ENCODE peak calls at places on chromosomes 6 and 20, in seven cellular contexts. One of them, this sample, is unnamed.

GRCh38 chr6:5173862-5174643 is 86.7 kb downstream of the LYRM4 start:
- DNase-seq in tibial artery: no peak
- DNase-seq in neural crest cell: no peak
- DNase-seq in fibroblast of mammary gland: no peak
- DNase-seq in Caco-2: no peak
- DNase-seq in choroid plexus epithelial cell: peak
- DNase-seq in AG09319: no peak
- DNase-seq in this sample: no peak

GRCh38 chr20:19370076-19371075 is 157.9 kb downstream of the SLC24A3 start:
- DNase-seq in tibial artery: no peak
- DNase-seq in Caco-2: no peak
- DNase-seq in choroid plexus epithelial cell: no peak
- DNase-seq in fibroblast of mammary gland: no peak
- DNase-seq in neural crest cell: no peak
- DNase-seq in AG09319: no peak
- DNase-seq in this sample: no peak

GRCh38 chr20:8640461-8640860 is 428.4 kb upstream of the PLCB4 start:
- DNase-seq in choroid plexus epithelial cell: no peak
- DNase-seq in AG09319: no peak
- DNase-seq in Caco-2: no peak
- DNase-seq in tibial artery: no peak
- DNase-seq in neural crest cell: no peak
- DNase-seq in fibroblast of mammary gland: no peak
- DNase-seq in this sample: no peak

GRCh38 chr20:36926653-36927200 is 24.8 kb downstream of the SAMHD1 start:
- DNase-seq in fibroblast of mammary gland: no peak
- DNase-seq in neural crest cell: no peak
- DNase-seq in choroid plexus epithelial cell: no peak
- DNase-seq in Caco-2: no peak
- DNase-seq in AG09319: no peak
- DNase-seq in tibial artery: no peak
- DNase-seq in this sample: no peak

GRCh38 chr6:95548188-95548837 is 29.0 kb upstream of the MANEA start:
- DNase-seq in Caco-2: no peak
- DNase-seq in choroid plexus epithelial cell: no peak
- DNase-seq in neural crest cell: no peak
- DNase-seq in tibial artery: no peak
- DNase-seq in AG09319: no peak
- DNase-seq in fibroblast of mammary gland: no peak
- DNase-seq in this sample: no peak

GRCh38 chr6:128742900-128743299 is 140.0 kb upstream of the LAMA2 start:
- DNase-seq in fibroblast of mammary gland: no peak
- DNase-seq in choroid plexus epithelial cell: no peak
- DNase-seq in Caco-2: no peak
- DNase-seq in tibial artery: no peak
- DNase-seq in AG09319: no peak
- DNase-seq in neural crest cell: no peak
- DNase-seq in this sample: no peak

GRCh38 chr6:70823651-70824050 is 133.2 kb downstream of the B3GAT2 start:
- DNase-seq in fibroblast of mammary gland: no peak
- DNase-seq in neural crest cell: no peak
- DNase-seq in Caco-2: no peak
- DNase-seq in tibial artery: no peak
- DNase-seq in choroid plexus epithelial cell: no peak
- DNase-seq in AG09319: no peak
- DNase-seq in this sample: no peak

GRCh38 chr20:22905667-22906066 is 129.4 kb upstream of the SSTR4 start:
- DNase-seq in AG09319: peak
- DNase-seq in choroid plexus epithelial cell: peak
- DNase-seq in fibroblast of mammary gland: peak
- DNase-seq in tibial artery: peak
- DNase-seq in Caco-2: no peak
- DNase-seq in neural crest cell: no peak
- DNase-seq in this sample: peak

GRCh38 chr6:98947411-98948292 is at the start of gene FBXL4:
- DNase-seq in choroid plexus epithelial cell: peak
- DNase-seq in AG09319: peak
- DNase-seq in fibroblast of mammary gland: peak
- DNase-seq in neural crest cell: peak
- DNase-seq in Caco-2: peak
- DNase-seq in tibial artery: peak
- DNase-seq in this sample: peak

GRCh38 chr20:21191839-21192238 is 66.0 kb downstream of the KIZ start:
- DNase-seq in AG09319: no peak
- DNase-seq in Caco-2: no peak
- DNase-seq in neural crest cell: peak
- DNase-seq in fibroblast of mammary gland: no peak
- DNase-seq in choroid plexus epithelial cell: peak
- DNase-seq in tibial artery: no peak
- DNase-seq in this sample: peak

GRCh38 chr6:65402564-65402963 is 304.5 kb downstream of the EYS start:
- DNase-seq in fibroblast of mammary gland: no peak
- DNase-seq in tibial artery: no peak
- DNase-seq in neural crest cell: no peak
- DNase-seq in choroid plexus epithelial cell: no peak
- DNase-seq in AG09319: no peak
- DNase-seq in Caco-2: no peak
- DNase-seq in this sample: no peak

GRCh38 chr6:89716532-89716931 is 78.0 kb upstream of the LYRM2 start:
- DNase-seq in neural crest cell: no peak
- DNase-seq in tibial artery: no peak
- DNase-seq in choroid plexus epithelial cell: no peak
- DNase-seq in AG09319: no peak
- DNase-seq in Caco-2: no peak
- DNase-seq in fibroblast of mammary gland: no peak
- DNase-seq in this sample: no peak

GRCh38 chr20:20463933-20464374 is 96.0 kb downstream of the INSM1 start:
- DNase-seq in choroid plexus epithelial cell: peak
- DNase-seq in tibial artery: no peak
- DNase-seq in fibroblast of mammary gland: no peak
- DNase-seq in AG09319: no peak
- DNase-seq in Caco-2: no peak
- DNase-seq in neural crest cell: peak
- DNase-seq in this sample: peak

GRCh38 chr6:157068691-157069228 is 254.6 kb downstream of the TMEM242 start:
- DNase-seq in neural crest cell: no peak
- DNase-seq in tibial artery: no peak
- DNase-seq in AG09319: no peak
- DNase-seq in Caco-2: no peak
- DNase-seq in fibroblast of mammary gland: peak
- DNase-seq in choroid plexus epithelial cell: peak
- DNase-seq in this sample: peak

GRCh38 chr6:117602899-117603588 is 733 bp upstream of the GOPC start:
- DNase-seq in tibial artery: no peak
- DNase-seq in fibroblast of mammary gland: no peak
- DNase-seq in AG09319: no peak
- DNase-seq in Caco-2: no peak
- DNase-seq in choroid plexus epithelial cell: no peak
- DNase-seq in neural crest cell: no peak
- DNase-seq in this sample: no peak

GRCh38 chr6:165426892-165427291 is 117.5 kb upstream of the C6orf118 start:
- DNase-seq in neural crest cell: no peak
- DNase-seq in Caco-2: no peak
- DNase-seq in tibial artery: no peak
- DNase-seq in choroid plexus epithelial cell: no peak
- DNase-seq in AG09319: no peak
- DNase-seq in fibroblast of mammary gland: no peak
- DNase-seq in this sample: no peak

GRCh38 chr6:143695106-143696059 is 17.6 kb downstream of the PHACTR2 start:
- DNase-seq in AG09319: no peak
- DNase-seq in choroid plexus epithelial cell: no peak
- DNase-seq in fibroblast of mammary gland: no peak
- DNase-seq in tibial artery: no peak
- DNase-seq in Caco-2: no peak
- DNase-seq in neural crest cell: no peak
- DNase-seq in this sample: no peak

GRCh38 chr20:37276494-37277252 is 12.8 kb upstream of the MANBAL start:
- DNase-seq in fibroblast of mammary gland: peak
- DNase-seq in tibial artery: peak
- DNase-seq in choroid plexus epithelial cell: peak
- DNase-seq in Caco-2: peak
- DNase-seq in AG09319: peak
- DNase-seq in neural crest cell: no peak
- DNase-seq in this sample: peak

GRCh38 chr6:90429713-90430112 is 133.1 kb upstream of the BACH2 start:
- DNase-seq in neural crest cell: no peak
- DNase-seq in tibial artery: no peak
- DNase-seq in AG09319: no peak
- DNase-seq in Caco-2: no peak
- DNase-seq in choroid plexus epithelial cell: peak
- DNase-seq in fibroblast of mammary gland: peak
- DNase-seq in this sample: no peak

GRCh38 chr20:62569615-62570014 is 72.7 kb upstream of the SLCO4A1 start:
- DNase-seq in tibial artery: no peak
- DNase-seq in neural crest cell: no peak
- DNase-seq in Caco-2: no peak
- DNase-seq in fibroblast of mammary gland: no peak
- DNase-seq in choroid plexus epithelial cell: no peak
- DNase-seq in AG09319: no peak
- DNase-seq in this sample: no peak
- TF ChIP-seq CTCF in tibial artery: no peak
- TF ChIP-seq CTCF in neural crest cell: no peak
- TF ChIP-seq CTCF in Caco-2: no peak
- TF ChIP-seq CTCF in fibroblast of mammary gland: no peak
- TF ChIP-seq CTCF in choroid plexus epithelial cell: no peak
- TF ChIP-seq CTCF in AG09319: no peak
- TF ChIP-seq CTCF in this sample: no peak

GRCh38 chr6:106113256-106113954 is 27.3 kb downstream of the PRDM1 start:
- DNase-seq in AG09319: no peak
- DNase-seq in tibial artery: no peak
- DNase-seq in neural crest cell: no peak
- DNase-seq in Caco-2: no peak
- DNase-seq in choroid plexus epithelial cell: no peak
- DNase-seq in fibroblast of mammary gland: no peak
- DNase-seq in this sample: no peak

GRCh38 chr6:106110167-106110826 is 24.2 kb downstream of the PRDM1 start:
- DNase-seq in Caco-2: no peak
- DNase-seq in neural crest cell: no peak
- DNase-seq in choroid plexus epithelial cell: no peak
- DNase-seq in AG09319: no peak
- DNase-seq in fibroblast of mammary gland: no peak
- DNase-seq in tibial artery: no peak
- DNase-seq in this sample: no peak

GRCh38 chr6:106114492-106114891 is 28.4 kb downstream of the PRDM1 start:
- DNase-seq in AG09319: no peak
- DNase-seq in neural crest cell: no peak
- DNase-seq in Caco-2: no peak
- DNase-seq in choroid plexus epithelial cell: no peak
- DNase-seq in tibial artery: no peak
- DNase-seq in fibroblast of mammary gland: no peak
- DNase-seq in this sample: no peak

GRCh38 chr6:106115231-106115630 is 29.1 kb downstream of the PRDM1 start:
- DNase-seq in choroid plexus epithelial cell: no peak
- DNase-seq in Caco-2: no peak
- DNase-seq in AG09319: no peak
- DNase-seq in neural crest cell: no peak
- DNase-seq in fibroblast of mammary gland: no peak
- DNase-seq in tibial artery: no peak
- DNase-seq in this sample: no peak

DNA sequence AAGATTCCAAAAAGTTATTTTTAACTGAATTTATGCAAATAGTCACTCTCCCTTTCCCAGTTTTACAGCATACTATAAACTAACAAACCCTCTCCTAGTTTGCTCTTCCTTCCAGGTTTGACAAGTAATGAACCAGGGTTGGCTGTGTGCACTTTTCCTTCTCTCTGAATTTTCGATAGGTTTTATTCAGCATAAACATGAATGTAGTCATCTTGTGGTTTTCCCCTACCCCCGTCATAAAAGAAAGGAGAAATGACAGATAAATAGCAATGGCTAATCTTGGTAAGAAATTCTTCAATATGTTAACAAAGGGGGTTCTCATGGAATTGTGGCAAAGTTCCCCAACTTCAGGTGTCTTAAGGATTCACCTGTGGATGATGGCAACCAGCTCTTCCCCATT is 26.3 kb downstream of the PRDM1 start:
- DNase-seq in choroid plexus epithelial cell: no peak
- DNase-seq in AG09319: no peak
- DNase-seq in tibial artery: no peak
- DNase-seq in Caco-2: no peak
- DNase-seq in fibroblast of mammary gland: no peak
- DNase-seq in neural crest cell: no peak
- DNase-seq in this sample: no peak
- TF ChIP-seq CTCF in choroid plexus epithelial cell: no peak
- TF ChIP-seq CTCF in AG09319: no peak
- TF ChIP-seq CTCF in tibial artery: no peak
- TF ChIP-seq CTCF in Caco-2: no peak
- TF ChIP-seq CTCF in fibroblast of mammary gland: no peak
- TF ChIP-seq CTCF in neural crest cell: no peak
- TF ChIP-seq CTCF in this sample: no peak

DNA sequence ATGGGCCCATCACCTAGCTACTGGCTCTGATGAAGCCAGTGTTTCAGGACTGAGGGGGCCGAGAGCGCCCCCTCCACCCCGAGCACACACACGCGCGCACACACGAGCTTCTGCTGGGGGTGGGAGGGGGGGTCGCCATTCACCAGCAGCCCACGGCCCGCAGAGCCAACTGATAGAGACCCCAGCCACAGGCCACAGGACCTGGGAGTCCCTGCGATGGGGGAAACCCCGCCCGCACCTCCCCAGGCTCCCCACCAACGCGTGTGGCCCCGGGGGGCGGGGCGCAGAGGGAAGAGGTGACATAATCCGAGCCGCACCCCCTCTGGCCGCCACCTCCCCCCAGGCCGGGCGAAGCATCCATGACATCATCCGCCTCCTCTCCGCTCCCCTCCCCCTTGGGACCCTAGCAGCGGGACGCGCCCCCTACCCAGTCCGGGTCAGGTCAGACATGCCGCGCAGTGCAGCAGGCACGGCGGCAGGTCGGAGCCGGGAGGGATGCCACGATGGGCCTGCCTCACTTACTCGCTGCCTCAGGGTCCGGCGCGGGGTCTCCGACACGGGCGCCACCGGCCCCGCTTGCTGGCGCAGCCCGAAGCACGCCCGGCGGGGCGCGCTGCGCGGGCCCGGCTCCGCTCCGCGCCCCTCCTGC is at the start of gene LZTS3:
- DNase-seq in AG09319: no peak
- DNase-seq in Caco-2: peak
- DNase-seq in neural crest cell: peak
- DNase-seq in fibroblast of mammary gland: peak
- DNase-seq in tibial artery: peak
- DNase-seq in choroid plexus epithelial cell: peak
- DNase-seq in this sample: peak
- TF ChIP-seq CTCF in AG09319: no peak
- TF ChIP-seq CTCF in Caco-2: no peak
- TF ChIP-seq CTCF in neural crest cell: no peak
- TF ChIP-seq CTCF in fibroblast of mammary gland: no peak
- TF ChIP-seq CTCF in tibial artery: no peak
- TF ChIP-seq CTCF in choroid plexus epithelial cell: no peak
- TF ChIP-seq CTCF in this sample: no peak

DNA sequence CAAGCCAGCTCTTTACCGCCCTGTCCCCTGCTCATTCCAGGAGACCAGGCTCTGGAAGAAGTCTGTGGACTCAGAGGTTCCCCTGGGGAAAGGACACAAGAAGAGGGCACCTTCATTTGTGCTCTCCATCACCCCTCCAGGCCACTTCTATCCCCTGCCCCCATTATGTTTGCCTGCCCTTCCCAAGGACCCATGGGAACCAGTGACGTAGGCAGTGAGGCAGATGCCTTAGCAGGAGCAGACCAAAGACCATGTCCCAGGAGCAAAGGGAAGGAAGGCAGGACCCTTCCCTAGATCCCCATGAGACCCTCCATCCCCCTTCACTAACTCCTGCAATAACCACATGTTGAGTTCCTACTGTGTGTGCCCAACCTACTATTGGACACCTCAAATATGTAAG is 94.4 kb downstream of the MDGA1 start:
- DNase-seq in neural crest cell: no peak
- DNase-seq in Caco-2: no peak
- DNase-seq in fibroblast of mammary gland: no peak
- DNase-seq in AG09319: no peak
- DNase-seq in tibial artery: no peak
- DNase-seq in choroid plexus epithelial cell: no peak
- DNase-seq in this sample: no peak
- TF ChIP-seq CTCF in neural crest cell: no peak
- TF ChIP-seq CTCF in Caco-2: no peak
- TF ChIP-seq CTCF in fibroblast of mammary gland: no peak
- TF ChIP-seq CTCF in AG09319: no peak
- TF ChIP-seq CTCF in tibial artery: no peak
- TF ChIP-seq CTCF in choroid plexus epithelial cell: no peak
- TF ChIP-seq CTCF in this sample: no peak

This sample was measured in fibroblast of the aortic adventitia.